ENCODE peak calls at places on chromosomes 6 and 20, in five cellular contexts. J is M059J; U is fibroblast of pulmonary artery; X is Right ventricle myocardium inferior; S is effector CD4-positive, alpha-beta T cell. A is an unnamed sample.

GRCh38 chr6:150072201-150072600 is 3.3 kb upstream of the ULBP3 start:
- DNase-seq in J (peak), U (no peak), X (no peak), S (no peak), A (peak)

GRCh38 chr6:10390495-10391298 is 24.2 kb downstream of the TFAP2A start:
- DNase-seq in J (no peak), U (no peak), X (no peak), S (no peak), A (no peak)

GRCh38 chr20:53779822-53780221 is 186.2 kb upstream of the ZNF217 start:
- DNase-seq in J (no peak), U (no peak), X (no peak), S (no peak), A (no peak)

GRCh38 chr6:44217332-44218143 is 812 bp downstream of the MYMX start:
- DNase-seq in J (peak), U (no peak), X (peak), S (no peak), A (peak)

GRCh38 chr6:24613361-24614047 is 32.5 kb downstream of the KIAA0319 start:
- DNase-seq in J (no peak), U (no peak), X (no peak), S (no peak), A (no peak)

GRCh38 chr6:162408805-162409535 is 318.6 kb downstream of the PRKN start:
- DNase-seq in J (no peak), U (no peak), X (no peak), S (no peak), A (no peak)

GRCh38 chr6:98416027-98416426 is 418.3 kb upstream of the POU3F2 start:
- DNase-seq in J (no peak), U (no peak), X (no peak), S (no peak), A (no peak)

GRCh38 chr6:47138046-47138445 is 95.9 kb upstream of the ADGRF1 start:
- DNase-seq in J (peak), U (peak), X (no peak), S (no peak), A (no peak)

GRCh38 chr6:163955752-163956151 is 541.2 kb downstream of the QKI start:
- DNase-seq in J (no peak), U (no peak), X (no peak), S (no peak), A (no peak)